ENCODE peak calls at places on chromosomes 7 and 10, in seven cellular contexts. L is HEK293T, A is midbrain, M is skeletal muscle cell, U is ACHN, T is mucosa of descending colon, K is fibroblast of villous mesenchyme. P is an unnamed sample.

GRCh38 chr7:98870071-98870651 is 347 bp upstream of the TMEM130 start:
- DNase-seq in K (no peak), T (no peak), L (peak; percentile 51), M (no peak), U (peak; percentile 82), A (peak; percentile 9), P (peak; percentile 74)

GRCh38 chr10:128125416-128125943 is 743 bp downstream of the MKI67 start:
- DNase-seq in K (no peak), L (no peak), U (peak; percentile 39), A (no peak), M (no peak), T (peak; percentile 60), P (no peak)

GRCh38 chr7:106217089-106217542 is 67.7 kb downstream of the NAMPT start:
- DNase-seq in M (peak; percentile 80), L (no peak), A (no peak), U (peak; percentile 84), K (peak; percentile 91), T (peak; percentile 79), P (peak; percentile 82)

GRCh38 chr10:21976739-21977138 is 26.8 kb downstream of the DNAJC1 start:
- DNase-seq in U (no peak), T (no peak), M (no peak), K (no peak), L (no peak), A (peak; percentile 51), P (no peak)

GRCh38 chr7:84524714-84525694 is 330.4 kb upstream of the SEMA3A start:
- DNase-seq in A (no peak), U (no peak), L (no peak), T (peak; percentile 6), M (peak; percentile 36), K (peak; percentile 80), P (no peak)

GRCh38 chr7:22697897-22698645 is 28.9 kb upstream of the IL6 start:
- DNase-seq in K (no peak), M (no peak), T (peak; percentile 10), A (no peak), L (no peak), U (no peak), P (no peak)

GRCh38 chr7:108284349-108285017 is 154.3 kb upstream of the LAMB4 start:
- DNase-seq in U (no peak), A (no peak), T (no peak), L (no peak), M (no peak), K (no peak), P (no peak)

GRCh38 chr7:380226-380550 is 90.2 kb downstream of the FOXL3 start:
- DNase-seq in L (no peak), A (no peak), K (no peak), U (no peak), M (no peak), T (no peak), P (no peak)

GRCh38 chr7:16264036-16264435 is 157.3 kb downstream of the CRPPA start:
- DNase-seq in U (no peak), M (no peak), A (no peak), K (peak; percentile 53), T (no peak), L (no peak), P (no peak)

GRCh38 chr7:93884541-93884940 is 6.0 kb downstream of the TFPI2 start:
- DNase-seq in M (no peak), U (no peak), K (peak; percentile 43), A (no peak), T (no peak), L (no peak), P (no peak)

GRCh38 chr7:41065663-41066062 is 637.2 kb downstream of the INHBA start:
- DNase-seq in M (no peak), U (no peak), T (peak; percentile 34), K (no peak), L (no peak), A (no peak), P (no peak)

GRCh38 chr10:44016589-44017482 is 368.1 kb downstream of the CXCL12 start:
- DNase-seq in K (peak; percentile 26), M (no peak), A (no peak), T (no peak), U (no peak), L (no peak), P (no peak)

GRCh38 chr10:132388901-132389630 is 7.9 kb upstream of the PWWP2B start:
- DNase-seq in K (no peak), T (peak; percentile 40), U (peak; percentile 11), M (no peak), L (no peak), A (peak; percentile 14), P (peak; percentile 81)

GRCh38 chr7:36116347-36117200 is 36.5 kb upstream of the EEPD1 start:
- DNase-seq in M (no peak), L (no peak), T (no peak), K (no peak), A (no peak), U (peak; percentile 30), P (no peak)

GRCh38 chr10:46227571-46228075 is 59.2 kb upstream of the ANTXRL start:
- DNase-seq in T (no peak), K (no peak), U (no peak), A (no peak), L (no peak), M (no peak), P (peak; percentile 36)

GRCh38 chr10:12631216-12631615 is 281.9 kb downstream of the CAMK1D start:
- DNase-seq in L (no peak), K (peak; percentile 5), A (no peak), M (no peak), T (peak; percentile 64), U (peak; percentile 14), P (no peak)

GRCh38 chr10:33421789-33422188 is 87.3 kb upstream of the NRP1 start:
- DNase-seq in L (no peak), K (peak; percentile 88), M (peak; percentile 92), T (no peak), A (no peak), U (peak; percentile 69), P (no peak)

GRCh38 chr7:95190515-95190914 is 133.8 kb downstream of the PON1 start:
- DNase-seq in K (peak; percentile 2), L (no peak), U (no peak), M (no peak), A (no peak), T (no peak), P (no peak)

GRCh38 chr10:110686941-110687340 is 42.8 kb downstream of the RBM20 start:
- DNase-seq in L (no peak), T (no peak), U (no peak), A (no peak), M (no peak), K (peak; percentile 57), P (no peak)

P was measured in upper lobe of right lung.